ENCODE peak calls at places on chromosomes 5 and 9, in eight cellular contexts. K is A673, G is IMR-90, S is upper lobe of right lung, O is fibroblast of lung, H is SK-N-SH, F is cardiac muscle cell, Q is lower lobe of right lung. T is an unnamed sample. For H3K36me3, the result is how much of the 10 kb centered on the place peaks cover.

GRCh38 chr9:83430681-83431080 is 107.5 kb downstream of the FRMD3 start:
- DNase-seq in F (no peak), K (no peak), G (no peak), S (no peak), H (no peak), Q (no peak), O (no peak), T (no peak)

GRCh38 chr5:83000448-83000847 is 76.7 kb downstream of the TMEM167A start:
- DNase-seq in G (peak), K (peak), O (peak), S (no peak), F (no peak), H (no peak), Q (no peak), T (peak)

GRCh38 chr9:124629600-124629999 is 122.4 kb upstream of the NR5A1 start:
- DNase-seq in H (no peak), O (peak), K (no peak), S (no peak), F (no peak), G (peak), Q (no peak), T (no peak)

GRCh38 chr5:142803428-142804111 is 33.4 kb downstream of the ARHGAP26 start:
- DNase-seq in H (no peak), G (peak), Q (no peak), K (no peak), S (no peak), F (no peak), O (no peak), T (no peak)

GRCh38 chr5:113683211-113683610 is 169.7 kb downstream of the YTHDC2 start:
- DNase-seq in S (no peak), O (no peak), G (no peak), K (no peak), H (no peak), F (no peak), Q (no peak), T (no peak)

GRCh38 chr9:23769307-23769935 is 56.6 kb downstream of the ELAVL2 start:
- DNase-seq in H (no peak), G (peak), S (no peak), Q (no peak), O (peak), F (no peak), K (no peak), T (peak)

GRCh38 chr5:32520995-32521394 is 64.4 kb upstream of the SUB1 start:
- DNase-seq in F (no peak), K (no peak), H (no peak), O (no peak), S (no peak), Q (no peak), G (peak), T (no peak)

GRCh38 chr9:76818271-76818670 is 54.0 kb downstream of the PCA3 start:
- DNase-seq in F (no peak), G (peak), K (peak), Q (no peak), S (no peak), O (peak), H (no peak), T (peak)

GRCh38 chr5:56346717-56347116 is 113.6 kb upstream of the ANKRD55 start:
- DNase-seq in O (no peak), S (no peak), G (no peak), F (no peak), Q (no peak), K (no peak), H (no peak), T (no peak)

DNA sequence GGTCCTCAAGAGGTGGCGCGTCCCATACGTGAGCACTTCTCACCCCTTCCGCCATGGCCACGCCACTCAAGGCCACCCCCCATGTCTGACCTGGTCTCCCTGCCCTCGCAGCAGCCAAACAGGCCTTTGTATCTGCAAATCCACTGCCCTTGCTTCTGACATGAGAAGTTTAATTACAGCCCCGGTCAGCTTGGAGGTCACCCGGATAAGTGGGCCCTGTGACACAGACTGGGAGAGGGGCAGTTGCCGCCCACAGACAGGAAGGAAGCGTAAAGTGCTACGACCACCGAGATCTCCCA is 44.5 kb upstream of the RNF130 start:
- DNase-seq in Q (no peak), G (no peak), O (no peak), K (no peak), S (no peak), F (no peak), H (peak), T (no peak)
- TF ChIP-seq CTCF in Q (no peak), G (no peak), O (no peak), K (no peak), S (no peak), F (no peak), H (no peak), T (no peak)

DNA sequence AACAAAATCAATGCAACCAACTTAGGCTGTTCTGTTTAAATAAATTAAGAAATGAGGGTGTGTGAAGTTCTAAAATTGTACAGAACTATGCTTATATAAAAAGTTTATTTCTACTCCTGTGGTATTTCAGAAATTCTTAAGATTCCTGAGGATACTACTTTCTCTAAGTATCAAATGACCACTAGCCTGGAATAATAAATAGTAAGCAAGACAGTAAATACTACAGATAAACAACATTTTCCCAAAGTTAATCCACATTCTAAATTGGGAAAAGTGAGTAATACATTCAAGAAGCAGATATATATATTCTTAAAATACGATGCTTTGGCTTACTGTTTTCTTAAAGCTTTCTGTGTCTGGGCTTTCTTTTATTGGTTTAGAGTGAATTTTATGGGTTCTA is 29.5 kb downstream of the CCNH start:
- DNase-seq in Q (no peak), S (no peak), O (peak), H (no peak), G (peak), K (no peak), F (no peak), T (no peak)
- H3K36me3 ChIP-seq in Q (half or more), S (half or more), O (under half), H (half or more), G (under half), K (half or more), F (half or more), T (under half)

GRCh38 chr5:147189109-147189424 is 45.8 kb upstream of the STK32A start:
- DNase-seq in K (no peak), F (no peak), Q (no peak), O (no peak), G (no peak), H (no peak), S (no peak), T (no peak)
- TF ChIP-seq CTCF in K (no peak), F (no peak), Q (no peak), O (no peak), G (no peak), H (no peak), S (no peak), T (no peak)

GRCh38 chr9:107106416-107106815 is 176.7 kb upstream of the RAD23B start:
- DNase-seq in O (no peak), G (no peak), S (no peak), H (no peak), Q (no peak), F (no peak), K (no peak), T (no peak)
- H3K36me3 ChIP-seq in O (under half), G (under half), S (under half), H (under half), Q (under half), F (under half), K (under half), T (under half)

GRCh38 chr9:38334234-38334633 is 58.3 kb upstream of the ALDH1B1 start:
- DNase-seq in O (no peak), F (peak), S (no peak), K (no peak), G (no peak), H (peak), Q (no peak), T (no peak)
- TF ChIP-seq CTCF in O (no peak), F (peak), S (peak), K (peak), G (no peak), H (peak), Q (no peak), T (peak)

GRCh38 chr9:131582466-131583341 is 37.4 kb downstream of the PRRT1B start:
- DNase-seq in H (no peak), K (no peak), G (no peak), Q (no peak), S (no peak), O (no peak), F (no peak), T (no peak)
- H3K36me3 ChIP-seq in H (under half), K (under half), G (half or more), Q (half or more), S (half or more), O (under half), F (under half), T (under half)

DNA sequence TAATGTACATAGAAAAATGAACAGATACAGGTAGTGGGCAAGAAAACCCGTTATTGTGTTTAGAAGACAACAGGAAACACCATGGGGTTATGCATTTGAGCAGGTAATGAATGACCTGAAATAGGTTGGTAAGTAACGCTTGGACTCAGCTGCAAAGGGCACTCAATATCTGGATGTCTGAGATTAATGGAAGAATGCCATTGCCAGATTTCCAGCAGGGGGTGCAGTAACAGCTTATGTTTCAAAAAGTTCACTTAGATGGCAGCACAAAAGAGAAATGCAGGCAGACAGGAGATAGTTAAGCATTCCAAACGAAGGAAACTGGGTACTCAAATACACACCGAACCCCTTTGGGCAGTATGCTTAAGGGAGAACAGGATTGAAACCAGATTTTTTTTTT is 285.5 kb upstream of the VLDLR start:
- DNase-seq in K (peak), Q (no peak), G (peak), F (peak), S (no peak), O (no peak), H (no peak), T (no peak)
- TF ChIP-seq CTCF in K (peak), Q (peak), G (no peak), F (peak), S (no peak), O (peak), H (peak), T (peak)

GRCh38 chr9:91541744-91542143 is 118.1 kb upstream of the NFIL3 start:
- DNase-seq in H (no peak), S (no peak), G (peak), K (no peak), O (peak), F (no peak), Q (no peak), T (peak)

GRCh38 chr9:91549177-91549576 is 125.5 kb upstream of the NFIL3 start:
- DNase-seq in Q (no peak), G (no peak), S (no peak), O (peak), H (no peak), K (no peak), F (no peak), T (no peak)

GRCh38 chr9:91546574-91546973 is 122.9 kb upstream of the NFIL3 start:
- DNase-seq in S (no peak), Q (no peak), O (peak), H (no peak), G (peak), F (no peak), K (no peak), T (peak)

DNA sequence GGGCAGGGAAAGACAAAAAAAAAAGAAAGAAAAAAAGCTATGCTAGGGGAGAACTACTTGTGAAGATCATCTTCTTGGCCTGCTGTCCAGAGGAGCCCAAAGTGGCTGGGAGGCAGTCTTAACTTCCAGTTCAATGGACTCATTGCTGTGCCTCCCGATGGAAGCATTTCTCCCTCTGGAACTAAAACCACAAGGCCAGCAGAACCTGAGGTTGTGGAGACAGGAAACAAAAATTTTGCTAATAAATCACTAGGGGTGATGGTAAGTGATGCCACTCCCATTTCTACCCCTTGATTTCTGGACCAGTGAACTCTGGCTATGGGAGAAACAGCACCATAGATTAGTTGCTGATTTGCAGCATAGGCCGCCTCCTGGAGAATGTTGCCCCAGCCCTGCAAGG is 123.4 kb upstream of the NFIL3 start:
- DNase-seq in O (peak), K (no peak), G (no peak), Q (no peak), S (no peak), F (no peak), H (no peak), T (peak)
- H3K36me3 ChIP-seq in O (under half), K (under half), G (under half), Q (under half), S (under half), F (under half), H (under half), T (under half)

T was measured in kidney epithelial cell.